ENCODE peak calls at places on chromosome 12, in six cellular contexts. F is NCI-H1436, L is cardiac fibroblast, H is adipocyte, U is T-helper 9 cell, Y is T-cell. S is an unnamed sample.
A peak's percentile ranks its signal among the peaks of the same experiment; 100 is the strongest.

GRCh38 chr12:47226199-47226598 is 146.4 kb upstream of the AMIGO2 start:
- DNase-seq in F (peak; percentile 19), L (no peak), H (no peak), U (no peak), Y (no peak), S (no peak)

GRCh38 chr12:120117961-120118709 is 1.6 kb upstream of the RAB35 start:
- DNase-seq in F (no peak), L (peak; percentile 39), H (peak; percentile 41), U (no peak), Y (no peak), S (peak; percentile 60)

GRCh38 chr12:75550401-75550851 is 39.0 kb upstream of the KRR1 start:
- DNase-seq in F (no peak), L (peak; percentile 57), H (no peak), U (no peak), Y (no peak), S (no peak)

GRCh38 chr12:121986494-121987245 is 35.0 kb upstream of the BCL7A start:
- DNase-seq in F (no peak), L (no peak), H (no peak), U (no peak), Y (no peak), S (no peak)

GRCh38 chr12:50589650-50590435 is 85.1 kb downstream of the DIP2B start:
- DNase-seq in F (no peak), L (peak; percentile 90), H (peak; percentile 74), U (no peak), Y (no peak), S (no peak)

GRCh38 chr12:18320036-18320617 is 58.8 kb downstream of the PIK3C2G start:
- DNase-seq in F (peak; percentile 32), L (peak; percentile 83), H (peak; percentile 84), U (no peak), Y (no peak), S (peak; percentile 84)

GRCh38 chr12:103140217-103140616 is 182.7 kb downstream of the ASCL1 start:
- DNase-seq in F (no peak), L (no peak), H (no peak), U (no peak), Y (no peak), S (no peak)

GRCh38 chr12:14937689-14938088 is 648 bp downstream of the ERP27 start:
- DNase-seq in F (no peak), L (no peak), H (no peak), U (no peak), Y (no peak), S (no peak)

GRCh38 chr12:9667403-9667802 is 2.1 kb upstream of the CLEC2D start:
- DNase-seq in F (no peak), L (no peak), H (no peak), U (no peak), Y (no peak), S (no peak)

GRCh38 chr12:92470608-92471021 is 232.2 kb upstream of the PLEKHG7 start:
- DNase-seq in F (no peak), L (no peak), H (no peak), U (no peak), Y (no peak), S (no peak)